ENCODE peak calls at places on chromosomes 16 and 17, in six cellular contexts. G is cardiac muscle cell, U is mucosa of descending colon, F is suprapubic skin, H is PC-3, O is K562. Z is an unnamed sample.

GRCh38 chr17:38469875-38470274 is 41.6 kb downstream of the ARHGAP23 start:
- DNase-seq in G (peak; percentile 79), U (no peak), F (no peak), H (no peak), O (peak; percentile 53), Z (no peak)

GRCh38 chr17:28598389-28598788 is 436 bp downstream of the SPAG5 start:
- DNase-seq in G (no peak), U (no peak), F (no peak), H (no peak), O (no peak), Z (no peak)

GRCh38 chr16:4327782-4328579 is 12.1 kb downstream of the GLIS2 start:
- DNase-seq in G (peak; percentile 85), U (peak; percentile 71), F (peak; percentile 86), H (no peak), O (peak; percentile 49), Z (no peak)

GRCh38 chr17:70205386-70205785 is 36.1 kb downstream of the KCNJ2 start:
- DNase-seq in G (no peak), U (no peak), F (no peak), H (no peak), O (no peak), Z (no peak)

GRCh38 chr17:64155751-64156544 is 26.0 kb upstream of the ERN1 start:
- DNase-seq in G (peak; percentile 82), U (peak; percentile 32), F (peak; percentile 54), H (peak; percentile 44), O (no peak), Z (peak; percentile 77)

GRCh38 chr17:81866440-81867122 is 4.6 kb downstream of the ARHGDIA start:
- DNase-seq in G (peak; percentile 28), U (no peak), F (no peak), H (no peak), O (no peak), Z (no peak)

GRCh38 chr16:58684354-58685083 is at the start of gene SLC38A7:
- DNase-seq in G (peak; percentile 88), U (peak; percentile 91), F (peak; percentile 91), H (peak; percentile 73), O (peak; percentile 89), Z (peak; percentile 92)

GRCh38 chr16:1781758-1782407 is 488 bp downstream of the SPSB3 start:
- DNase-seq in G (peak; percentile 29), U (no peak), F (no peak), H (no peak), O (peak; percentile 54), Z (no peak)

GRCh38 chr17:45393477-45393876 is 39.2 kb downstream of the ARHGAP27 start:
- DNase-seq in G (no peak), U (no peak), F (no peak), H (no peak), O (no peak), Z (no peak)

GRCh38 chr17:2844386-2844785 is 48.1 kb downstream of the RAP1GAP2 start:
- DNase-seq in G (peak; percentile 21), U (no peak), F (no peak), H (peak; percentile 27), O (no peak), Z (no peak)

GRCh38 chr16:49821614-49822282 is 34.2 kb downstream of the ZNF423 start:
- DNase-seq in G (peak; percentile 35), U (no peak), F (no peak), H (no peak), O (no peak), Z (no peak)

GRCh38 chr16:87723224-87723619 is 42.6 kb downstream of the KLHDC4 start:
- DNase-seq in G (peak; percentile 72), U (peak; percentile 25), F (no peak), H (no peak), O (peak; percentile 64), Z (no peak)

GRCh38 chr17:48615963-48616718 is 1.0 kb upstream of the HOXB8 start:
- DNase-seq in G (no peak), U (no peak), F (no peak), H (peak; percentile 15), O (no peak), Z (no peak)

GRCh38 chr16:46932802-46933201 is 40.7 kb downstream of the DNAJA2 start:
- DNase-seq in G (no peak), U (no peak), F (no peak), H (no peak), O (no peak), Z (no peak)

GRCh38 chr17:58120195-58120822 is 27.9 kb upstream of the OR4D1 start:
- DNase-seq in G (peak; percentile 74), U (peak; percentile 75), F (no peak), H (peak; percentile 79), O (peak; percentile 49), Z (no peak)

GRCh38 chr17:50397919-50398285 is 579 bp upstream of the LRRC59 start:
- DNase-seq in G (no peak), U (no peak), F (no peak), H (no peak), O (peak; percentile 40), Z (no peak)

GRCh38 chr17:7001562-7001961 is 5.7 kb downstream of the ALOX12 start:
- DNase-seq in G (peak; percentile 34), U (peak; percentile 38), F (peak; percentile 58), H (no peak), O (no peak), Z (no peak)

GRCh38 chr17:48441231-48441711 is 11.3 kb upstream of the SKAP1 start:
- DNase-seq in G (peak; percentile 17), U (peak; percentile 22), F (no peak), H (no peak), O (no peak), Z (no peak)

GRCh38 chr17:45857977-45858708 is 13.5 kb downstream of the SPPL2C start:
- DNase-seq in G (peak; percentile 59), U (peak; percentile 34), F (no peak), H (peak; percentile 70), O (peak; percentile 55), Z (no peak)

GRCh38 chr17:1039511-1040215 is 42.7 kb downstream of the TIMM22 start:
- DNase-seq in G (peak; percentile 12), U (peak; percentile 45), F (peak; percentile 87), H (no peak), O (no peak), Z (no peak)

GRCh38 chr16:27273670-27274522 is 5.3 kb upstream of the NSMCE1 start:
- DNase-seq in G (no peak), U (no peak), F (no peak), H (peak; percentile 52), O (no peak), Z (peak; percentile 64)

GRCh38 chr17:32849879-32850278 is 27.0 kb downstream of the MYO1D start:
- DNase-seq in G (no peak), U (no peak), F (no peak), H (no peak), O (no peak), Z (no peak)

GRCh38 chr16:59385953-59386352 is 651.8 kb upstream of the GOT2 start:
- DNase-seq in G (peak; percentile 31), U (no peak), F (no peak), H (peak; percentile 2), O (no peak), Z (no peak)

GRCh38 chr16:31009120-31009519 is 1.3 kb downstream of the STX1B start:
- DNase-seq in G (no peak), U (no peak), F (no peak), H (no peak), O (no peak), Z (no peak)

GRCh38 chr16:31008154-31008950 is 2.1 kb downstream of the STX1B start:
- DNase-seq in G (no peak), U (no peak), F (no peak), H (peak; percentile 75), O (no peak), Z (no peak)

GRCh38 chr16:31010943-31011342 is 505 bp upstream of the STX1B start:
- DNase-seq in G (no peak), U (no peak), F (no peak), H (no peak), O (no peak), Z (no peak)

GRCh38 chr16:31010539-31010938 is at the start of gene STX1B:
- DNase-seq in G (peak; percentile 31), U (no peak), F (no peak), H (no peak), O (peak; percentile 82), Z (no peak)

GRCh38 chr16:31009894-31010293 is 544 bp downstream of the STX1B start:
- DNase-seq in G (no peak), U (no peak), F (no peak), H (no peak), O (no peak), Z (no peak)
- TF ChIP-seq CTCF in G (no peak), U (no peak), F (no peak), H (no peak), O (peak; percentile 25), Z (no peak)

DNA sequence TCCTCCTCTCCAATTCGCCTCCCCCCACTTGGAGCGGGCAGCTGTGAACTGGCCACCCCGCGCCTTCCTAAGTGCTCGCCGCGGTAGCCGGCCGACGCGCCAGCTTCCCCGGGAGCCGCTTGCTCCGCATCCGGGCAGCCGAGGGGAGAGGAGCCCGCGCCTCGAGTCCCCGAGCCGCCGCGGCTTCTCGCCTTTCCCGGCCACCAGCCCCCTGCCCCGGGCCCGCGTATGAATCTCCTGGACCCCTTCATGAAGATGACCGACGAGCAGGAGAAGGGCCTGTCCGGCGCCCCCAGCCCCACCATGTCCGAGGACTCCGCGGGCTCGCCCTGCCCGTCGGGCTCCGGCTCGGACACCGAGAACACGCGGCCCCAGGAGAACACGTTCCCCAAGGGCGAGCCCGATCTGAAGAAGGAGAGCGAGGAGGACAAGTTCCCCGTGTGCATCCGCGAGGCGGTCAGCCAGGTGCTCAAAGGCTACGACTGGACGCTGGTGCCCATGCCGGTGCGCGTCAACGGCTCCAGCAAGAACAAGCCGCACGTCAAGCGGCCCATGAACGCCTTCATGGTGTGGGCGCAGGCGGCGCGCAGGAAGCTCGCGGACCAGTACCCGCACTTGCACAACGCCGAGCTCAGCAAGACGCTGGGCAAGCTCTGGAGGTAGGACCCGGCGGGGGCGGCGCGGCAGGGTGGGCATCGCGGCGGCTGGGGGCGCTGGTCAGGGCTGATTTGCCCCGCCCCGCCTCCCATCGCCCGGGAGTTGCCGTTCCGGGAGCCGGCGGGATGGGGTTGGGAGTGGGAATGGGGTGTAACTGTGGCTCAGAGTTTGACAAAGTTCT is 563 bp downstream of the SOX9 start:
- DNase-seq in G (peak; percentile 74), U (peak; percentile 50), F (no peak), H (peak; percentile 48), O (no peak), Z (peak; percentile 86)
- TF ChIP-seq CTCF in G (peak; percentile 19), U (no peak), F (no peak), H (peak; percentile 20), O (no peak), Z (peak; percentile 32)

DNA sequence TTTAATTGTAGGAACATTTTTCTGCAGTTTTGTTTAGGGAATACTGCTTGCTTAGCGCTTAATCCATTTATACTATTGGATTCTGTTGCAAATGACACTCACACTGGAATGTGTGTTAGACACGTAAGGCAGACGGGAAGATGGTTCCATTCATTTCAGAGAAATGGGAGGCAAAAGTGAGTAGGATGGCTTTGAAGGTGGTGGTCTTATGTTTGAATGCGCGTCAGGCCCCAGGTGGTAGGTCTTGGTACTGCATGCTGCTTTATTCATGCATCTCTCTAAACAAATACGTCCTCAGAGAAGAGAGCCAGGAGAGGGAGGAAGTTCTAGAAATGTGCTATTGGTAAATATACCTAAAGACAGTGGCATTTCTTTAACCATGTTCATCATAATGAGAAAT is 997.6 kb upstream of the RBFOX1 start:
- DNase-seq in G (no peak), U (peak; percentile 9), F (no peak), H (peak; percentile 5), O (peak; percentile 57), Z (no peak)
- TF ChIP-seq CTCF in G (peak; percentile 25), U (no peak), F (peak; percentile 18), H (peak; percentile 47), O (peak; percentile 42), Z (peak; percentile 29)

DNA sequence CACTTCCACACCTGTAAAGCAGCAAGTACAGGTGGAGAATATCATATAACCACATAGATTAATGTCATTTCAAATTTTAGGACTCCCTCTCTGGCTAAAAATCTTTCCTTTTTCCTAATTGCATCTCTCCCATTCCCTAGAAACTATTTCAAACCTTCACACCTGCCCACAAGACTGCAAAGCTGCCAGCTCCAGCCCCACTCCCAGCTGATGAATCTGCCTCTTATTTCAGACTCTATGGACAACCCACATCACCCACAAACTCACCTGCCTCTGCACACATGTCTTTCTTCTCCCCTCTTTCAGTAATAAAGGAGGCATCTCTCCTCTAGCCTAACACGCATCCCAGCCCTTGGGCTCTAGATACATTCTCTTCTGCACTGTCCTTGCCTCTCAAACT is 315.1 kb downstream of the GRIN2A start:
- DNase-seq in G (no peak), U (no peak), F (no peak), H (no peak), O (no peak), Z (no peak)
- TF ChIP-seq CTCF in G (no peak), U (no peak), F (no peak), H (no peak), O (no peak), Z (no peak)

Z was measured in osteocyte.